ENCODE peak calls at places on chromosomes 12 and 14, in five cellular contexts. Q, A, N, S and P are unnamed samples.

GRCh38 chr14:77339407-77339806 is 18.6 kb downstream of the GSTZ1 start:
- DNase-seq in S (no peak), N (no peak), Q (no peak), A (no peak), P (no peak)

GRCh38 chr14:105336477-105337287 is 22.1 kb downstream of the PACS2 start:
- DNase-seq in S (no peak), N (no peak), A (no peak), Q (no peak), P (no peak)

GRCh38 chr12:89469361-89469760 is 55.2 kb downstream of the GALNT4 start:
- DNase-seq in S (peak; percentile 21), Q (no peak), A (no peak), N (no peak), P (no peak)

GRCh38 chr14:67529947-67530935 is 2.8 kb upstream of the PLEKHH1 start:
- DNase-seq in N (no peak), S (no peak), A (no peak), Q (no peak), P (no peak)

GRCh38 chr12:124747426-124748161 is 116.1 kb downstream of the SCARB1 start:
- DNase-seq in A (no peak), S (no peak), N (no peak), Q (no peak), P (no peak)

GRCh38 chr14:22314183-22314820 is 274.7 kb downstream of the DAD1 start:
- DNase-seq in N (no peak), S (peak; percentile 38), A (peak; percentile 45), Q (no peak), P (no peak)

GRCh38 chr12:11697670-11698387 is 48.4 kb downstream of the ETV6 start:
- DNase-seq in Q (no peak), N (no peak), A (no peak), S (no peak), P (no peak)

GRCh38 chr14:52078093-52078492 is 9.2 kb upstream of the NID2 start:
- DNase-seq in Q (no peak), S (no peak), N (no peak), A (no peak), P (no peak)

GRCh38 chr12:89357297-89357730 is 5.0 kb upstream of the DUSP6 start:
- DNase-seq in S (no peak), N (no peak), A (no peak), Q (no peak), P (no peak)

GRCh38 chr12:106084048-106084671 is 54.6 kb downstream of the NUAK1 start:
- DNase-seq in A (peak; percentile 16), N (no peak), S (no peak), Q (no peak), P (no peak)

GRCh38 chr14:29243355-29243754 is 476.8 kb downstream of the FOXG1 start:
- DNase-seq in A (no peak), S (no peak), Q (no peak), N (no peak), P (no peak)

GRCh38 chr12:21296751-21297406 is 37.8 kb downstream of the SLCO1A2 start:
- DNase-seq in A (peak; percentile 6), N (no peak), S (no peak), Q (peak; percentile 2), P (no peak)

GRCh38 chr14:104118006-104118844 is 20.2 kb upstream of the KIF26A start:
- DNase-seq in S (no peak), A (no peak), Q (no peak), N (no peak), P (no peak)

GRCh38 chr12:113422030-113422900 is at the start of gene SDSL:
- DNase-seq in Q (peak; percentile 31), S (peak; percentile 59), A (peak; percentile 12), N (no peak), P (peak; percentile 52)

GRCh38 chr14:76091036-76091435 is 60.7 kb upstream of the GPATCH2L start:
- DNase-seq in N (no peak), Q (no peak), S (no peak), A (no peak), P (no peak)